ENCODE peak calls at places on chromosomes 3 and 15, in five cellular contexts. I is activated gamma-delta T cell treated with Interleukin-2 at 50 U/mL for 16 hours, V is Peyer's patch, F is GM18507, A is heart right ventricle. J is an unnamed sample.

GRCh38 chr3:179073816-179074215 is 2.2 kb upstream of the ZMAT3 start:
- DNase-seq in F (no peak), A (no peak), V (no peak), I (no peak), J (no peak)

GRCh38 chr15:101295607-101296225 is 668 bp upstream of the SNRPA1 start:
- DNase-seq in A (no peak), I (no peak), F (no peak), V (no peak), J (no peak)

GRCh38 chr3:117963858-117964257 is 1070.8 kb downstream of the IGSF11 start:
- DNase-seq in V (no peak), F (no peak), A (no peak), I (no peak), J (no peak)

GRCh38 chr15:71629147-71629760 is 181.1 kb upstream of the NR2E3 start:
- DNase-seq in V (no peak), F (no peak), I (no peak), A (no peak), J (no peak)

GRCh38 chr3:127805026-127805753 is 17.1 kb downstream of the MGLL start:
- DNase-seq in A (no peak), I (no peak), F (no peak), V (no peak), J (no peak)

GRCh38 chr3:170563712-170564423 is 22.0 kb downstream of the SLC7A14 start:
- DNase-seq in V (no peak), F (no peak), A (no peak), I (no peak), J (no peak)

GRCh38 chr3:13332158-13332557 is 88.0 kb downstream of the NUP210 start:
- DNase-seq in A (no peak), I (no peak), V (peak), F (peak), J (no peak)

GRCh38 chr3:186471781-186472180 is 72.4 kb downstream of the CRYGS start:
- DNase-seq in A (no peak), I (no peak), F (no peak), V (no peak), J (no peak)

GRCh38 chr15:82864967-82865366 is 55.5 kb downstream of the WHAMM start:
- DNase-seq in I (no peak), V (no peak), A (no peak), F (no peak), J (no peak)

GRCh38 chr3:32410367-32411246 is 19.0 kb downstream of the CMTM7 start:
- DNase-seq in I (no peak), F (no peak), V (no peak), A (no peak), J (no peak)

GRCh38 chr15:45618813-45619212 is 16.0 kb upstream of the SQOR start:
- DNase-seq in A (no peak), V (no peak), F (no peak), I (no peak), J (no peak)

GRCh38 chr3:27960133-27960532 is 238.0 kb upstream of the EOMES start:
- DNase-seq in V (no peak), F (no peak), A (no peak), I (no peak), J (no peak)

GRCh38 chr3:102756706-102757105 is 321.9 kb downstream of the ZPLD1 start:
- DNase-seq in A (no peak), I (no peak), F (no peak), V (no peak), J (no peak)

J was measured in right lobe of liver.